ENCODE peak calls at places on chromosome 17, in four cellular contexts. One of them, this sample, is unnamed.
A peak's percentile ranks its signal among the peaks of the same experiment; 100 is the strongest.

GRCh38 chr17:9363440-9364350 is 211.9 kb downstream of the STX8 start:
- DNase-seq in GM12865: no peak
- DNase-seq in fibroblast of the aortic adventitia: no peak
- DNase-seq in activated CD8-positive, alpha-beta T cell treated with anti-CD3 and anti-CD28 coated beads for 36 hours: peak; percentile 52
- DNase-seq in this sample: no peak

GRCh38 chr17:45410144-45411091 is 22.3 kb downstream of the ARHGAP27 start:
- DNase-seq in GM12865: peak; percentile 81
- DNase-seq in fibroblast of the aortic adventitia: no peak
- DNase-seq in activated CD8-positive, alpha-beta T cell treated with anti-CD3 and anti-CD28 coated beads for 36 hours: peak; percentile 79
- DNase-seq in this sample: no peak

GRCh38 chr17:27649929-27650328 is 18.9 kb downstream of the LGALS9 start:
- DNase-seq in fibroblast of the aortic adventitia: no peak
- DNase-seq in activated CD8-positive, alpha-beta T cell treated with anti-CD3 and anti-CD28 coated beads for 36 hours: no peak
- DNase-seq in GM12865: no peak
- DNase-seq in this sample: no peak

GRCh38 chr17:29159286-29159860 is 20.8 kb downstream of the MYO18A start:
- DNase-seq in GM12865: no peak
- DNase-seq in activated CD8-positive, alpha-beta T cell treated with anti-CD3 and anti-CD28 coated beads for 36 hours: no peak
- DNase-seq in fibroblast of the aortic adventitia: no peak
- DNase-seq in this sample: no peak

GRCh38 chr17:31803494-31804213 is 55.4 kb downstream of the COPRS start:
- DNase-seq in GM12865: no peak
- DNase-seq in activated CD8-positive, alpha-beta T cell treated with anti-CD3 and anti-CD28 coated beads for 36 hours: no peak
- DNase-seq in fibroblast of the aortic adventitia: no peak
- DNase-seq in this sample: no peak

GRCh38 chr17:48293319-48294192 is 136.5 kb downstream of the SKAP1 start:
- DNase-seq in fibroblast of the aortic adventitia: no peak
- DNase-seq in GM12865: no peak
- DNase-seq in activated CD8-positive, alpha-beta T cell treated with anti-CD3 and anti-CD28 coated beads for 36 hours: no peak
- DNase-seq in this sample: peak; percentile 88

GRCh38 chr17:48240562-48241130 is 133.1 kb downstream of the SNX11 start:
- DNase-seq in fibroblast of the aortic adventitia: no peak
- DNase-seq in activated CD8-positive, alpha-beta T cell treated with anti-CD3 and anti-CD28 coated beads for 36 hours: no peak
- DNase-seq in GM12865: no peak
- DNase-seq in this sample: no peak

GRCh38 chr17:55926276-55926995 is 175.6 kb downstream of the PCTP start:
- DNase-seq in activated CD8-positive, alpha-beta T cell treated with anti-CD3 and anti-CD28 coated beads for 36 hours: no peak
- DNase-seq in GM12865: no peak
- DNase-seq in fibroblast of the aortic adventitia: no peak
- DNase-seq in this sample: no peak

GRCh38 chr17:77145635-77146632 is 5.2 kb downstream of the SEC14L1 start:
- DNase-seq in fibroblast of the aortic adventitia: peak; percentile 75
- DNase-seq in activated CD8-positive, alpha-beta T cell treated with anti-CD3 and anti-CD28 coated beads for 36 hours: peak; percentile 36
- DNase-seq in GM12865: peak; percentile 91
- DNase-seq in this sample: no peak

GRCh38 chr17:77644981-77645380 is 313.5 kb upstream of the TNRC6C start:
- DNase-seq in activated CD8-positive, alpha-beta T cell treated with anti-CD3 and anti-CD28 coated beads for 36 hours: peak; percentile 67
- DNase-seq in fibroblast of the aortic adventitia: no peak
- DNase-seq in GM12865: no peak
- DNase-seq in this sample: peak; percentile 91

GRCh38 chr17:2950846-2951245 is 112.6 kb downstream of the OR1D5 start:
- DNase-seq in fibroblast of the aortic adventitia: no peak
- DNase-seq in activated CD8-positive, alpha-beta T cell treated with anti-CD3 and anti-CD28 coated beads for 36 hours: no peak
- DNase-seq in GM12865: no peak
- DNase-seq in this sample: no peak

GRCh38 chr17:17132746-17133145 is 73.4 kb downstream of the PLD6 start:
- DNase-seq in GM12865: no peak
- DNase-seq in fibroblast of the aortic adventitia: no peak
- DNase-seq in activated CD8-positive, alpha-beta T cell treated with anti-CD3 and anti-CD28 coated beads for 36 hours: no peak
- DNase-seq in this sample: no peak

GRCh38 chr17:63295288-63295687 is 150.8 kb downstream of the CYB561 start:
- DNase-seq in fibroblast of the aortic adventitia: peak; percentile 61
- DNase-seq in activated CD8-positive, alpha-beta T cell treated with anti-CD3 and anti-CD28 coated beads for 36 hours: no peak
- DNase-seq in GM12865: no peak
- DNase-seq in this sample: no peak

GRCh38 chr17:21209511-21210175 is 4.3 kb downstream of the TMEM11 start:
- DNase-seq in GM12865: no peak
- DNase-seq in fibroblast of the aortic adventitia: no peak
- DNase-seq in activated CD8-positive, alpha-beta T cell treated with anti-CD3 and anti-CD28 coated beads for 36 hours: no peak
- DNase-seq in this sample: no peak

GRCh38 chr17:69448431-69449102 is 34.1 kb downstream of the MAP2K6 start:
- DNase-seq in GM12865: no peak
- DNase-seq in fibroblast of the aortic adventitia: no peak
- DNase-seq in activated CD8-positive, alpha-beta T cell treated with anti-CD3 and anti-CD28 coated beads for 36 hours: no peak
- DNase-seq in this sample: no peak

GRCh38 chr17:47072881-47073280 is 93.8 kb upstream of the RPRML start:
- DNase-seq in activated CD8-positive, alpha-beta T cell treated with anti-CD3 and anti-CD28 coated beads for 36 hours: no peak
- DNase-seq in fibroblast of the aortic adventitia: no peak
- DNase-seq in GM12865: no peak
- DNase-seq in this sample: peak; percentile 64

GRCh38 chr17:18960803-18961511 is 9.0 kb downstream of the SLC5A10 start:
- DNase-seq in activated CD8-positive, alpha-beta T cell treated with anti-CD3 and anti-CD28 coated beads for 36 hours: peak; percentile 90
- DNase-seq in GM12865: peak; percentile 88
- DNase-seq in fibroblast of the aortic adventitia: peak; percentile 71
- DNase-seq in this sample: peak; percentile 81

GRCh38 chr17:77729587-77729986 is 228.9 kb upstream of the TNRC6C start:
- DNase-seq in fibroblast of the aortic adventitia: no peak
- DNase-seq in activated CD8-positive, alpha-beta T cell treated with anti-CD3 and anti-CD28 coated beads for 36 hours: no peak
- DNase-seq in GM12865: no peak
- DNase-seq in this sample: no peak

GRCh38 chr17:36597229-36597628 is 4.2 kb upstream of the MRM1 start:
- DNase-seq in fibroblast of the aortic adventitia: no peak
- DNase-seq in activated CD8-positive, alpha-beta T cell treated with anti-CD3 and anti-CD28 coated beads for 36 hours: no peak
- DNase-seq in GM12865: no peak
- DNase-seq in this sample: no peak

GRCh38 chr17:77528516-77529327 is 388.0 kb downstream of the SEC14L1 start:
- DNase-seq in activated CD8-positive, alpha-beta T cell treated with anti-CD3 and anti-CD28 coated beads for 36 hours: peak; percentile 66
- DNase-seq in GM12865: no peak
- DNase-seq in fibroblast of the aortic adventitia: no peak
- DNase-seq in this sample: peak; percentile 94

GRCh38 chr17:78316867-78317816 is 42.7 kb downstream of the SOCS3 start:
- DNase-seq in fibroblast of the aortic adventitia: peak; percentile 45
- DNase-seq in activated CD8-positive, alpha-beta T cell treated with anti-CD3 and anti-CD28 coated beads for 36 hours: no peak
- DNase-seq in GM12865: no peak
- DNase-seq in this sample: peak; percentile 68

GRCh38 chr17:3834811-3835210 is 11.2 kb downstream of the NCBP3 start:
- DNase-seq in GM12865: no peak
- DNase-seq in fibroblast of the aortic adventitia: no peak
- DNase-seq in activated CD8-positive, alpha-beta T cell treated with anti-CD3 and anti-CD28 coated beads for 36 hours: no peak
- DNase-seq in this sample: no peak

GRCh38 chr17:64411999-64412771 is 21.5 kb upstream of the PECAM1 start:
- DNase-seq in activated CD8-positive, alpha-beta T cell treated with anti-CD3 and anti-CD28 coated beads for 36 hours: no peak
- DNase-seq in fibroblast of the aortic adventitia: peak; percentile 24
- DNase-seq in GM12865: no peak
- DNase-seq in this sample: peak; percentile 85

GRCh38 chr17:32491371-32492280 is 4.8 kb downstream of the CDK5R1 start:
- DNase-seq in GM12865: peak; percentile 42
- DNase-seq in fibroblast of the aortic adventitia: no peak
- DNase-seq in activated CD8-positive, alpha-beta T cell treated with anti-CD3 and anti-CD28 coated beads for 36 hours: peak; percentile 74
- DNase-seq in this sample: peak; percentile 90

GRCh38 chr17:50129303-50129945 is 536 bp downstream of the SAMD14 start:
- DNase-seq in fibroblast of the aortic adventitia: no peak
- DNase-seq in GM12865: peak; percentile 60
- DNase-seq in activated CD8-positive, alpha-beta T cell treated with anti-CD3 and anti-CD28 coated beads for 36 hours: peak; percentile 61
- DNase-seq in this sample: peak; percentile 83

GRCh38 chr17:73782231-73782630 is 138.0 kb upstream of the SDK2 start:
- DNase-seq in activated CD8-positive, alpha-beta T cell treated with anti-CD3 and anti-CD28 coated beads for 36 hours: no peak
- DNase-seq in fibroblast of the aortic adventitia: no peak
- DNase-seq in GM12865: no peak
- DNase-seq in this sample: no peak

GRCh38 chr17:36001862-36002603 is 680 bp upstream of the CCL15 start:
- DNase-seq in activated CD8-positive, alpha-beta T cell treated with anti-CD3 and anti-CD28 coated beads for 36 hours: no peak
- DNase-seq in fibroblast of the aortic adventitia: no peak
- DNase-seq in GM12865: no peak
- DNase-seq in this sample: peak; percentile 74

GRCh38 chr17:29158515-29159275 is 21.5 kb downstream of the MYO18A start:
- DNase-seq in GM12865: no peak
- DNase-seq in fibroblast of the aortic adventitia: peak; percentile 70
- DNase-seq in activated CD8-positive, alpha-beta T cell treated with anti-CD3 and anti-CD28 coated beads for 36 hours: no peak
- DNase-seq in this sample: no peak

GRCh38 chr17:15398291-15398690 is 56.9 kb upstream of the TEKT3 start:
- DNase-seq in GM12865: no peak
- DNase-seq in activated CD8-positive, alpha-beta T cell treated with anti-CD3 and anti-CD28 coated beads for 36 hours: no peak
- DNase-seq in fibroblast of the aortic adventitia: peak; percentile 42
- DNase-seq in this sample: no peak

GRCh38 chr17:27442702-27443101 is 13.5 kb upstream of the KSR1 start:
- DNase-seq in fibroblast of the aortic adventitia: no peak
- DNase-seq in activated CD8-positive, alpha-beta T cell treated with anti-CD3 and anti-CD28 coated beads for 36 hours: no peak
- DNase-seq in GM12865: no peak
- DNase-seq in this sample: no peak

DNA sequence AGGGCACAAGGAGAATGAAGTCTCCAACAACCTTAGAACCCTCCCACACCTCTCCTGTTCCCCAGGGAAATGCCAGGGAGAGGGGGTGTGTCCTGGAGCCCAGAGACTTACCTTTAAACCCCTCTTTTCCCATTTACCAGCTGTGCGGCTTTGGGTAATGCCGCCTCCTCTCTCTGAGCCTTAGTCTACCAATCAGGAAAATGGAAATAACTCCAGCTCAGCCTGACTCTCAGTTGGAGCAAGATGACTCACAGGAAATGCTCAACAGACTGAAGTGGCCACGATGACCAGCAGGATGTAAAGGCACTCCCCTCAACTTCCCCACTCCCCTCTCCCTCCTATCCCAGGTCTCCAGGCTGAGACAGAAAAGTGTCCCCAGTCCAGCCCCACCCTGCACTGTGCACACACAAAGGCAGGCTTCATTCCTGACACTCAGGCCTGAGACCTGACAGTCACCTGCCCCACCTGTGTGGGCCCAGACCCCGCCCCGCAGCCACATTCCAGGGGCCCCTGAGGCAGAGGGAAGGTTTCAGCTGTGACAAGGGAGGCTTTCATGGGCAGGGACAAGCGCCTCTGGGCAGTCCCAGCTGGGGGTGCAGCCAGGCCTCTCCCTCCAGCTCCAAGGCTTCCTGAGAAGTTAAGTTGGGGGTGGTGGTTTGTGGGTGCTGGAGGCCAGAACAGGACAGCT is 3.0 kb upstream of the KRT15 start:
- DNase-seq in GM12865: no peak
- DNase-seq in fibroblast of the aortic adventitia: peak; percentile 74
- DNase-seq in activated CD8-positive, alpha-beta T cell treated with anti-CD3 and anti-CD28 coated beads for 36 hours: no peak
- DNase-seq in this sample: no peak
- TF ChIP-seq CTCF in GM12865: no peak
- TF ChIP-seq CTCF in fibroblast of the aortic adventitia: no peak
- TF ChIP-seq CTCF in activated CD8-positive, alpha-beta T cell treated with anti-CD3 and anti-CD28 coated beads for 36 hours: no peak
- TF ChIP-seq CTCF in this sample: no peak

GRCh38 chr17:34024303-34025178 is 230.5 kb upstream of the CCL2 start:
- DNase-seq in activated CD8-positive, alpha-beta T cell treated with anti-CD3 and anti-CD28 coated beads for 36 hours: no peak
- DNase-seq in GM12865: no peak
- DNase-seq in fibroblast of the aortic adventitia: no peak
- DNase-seq in this sample: peak; percentile 14

DNA sequence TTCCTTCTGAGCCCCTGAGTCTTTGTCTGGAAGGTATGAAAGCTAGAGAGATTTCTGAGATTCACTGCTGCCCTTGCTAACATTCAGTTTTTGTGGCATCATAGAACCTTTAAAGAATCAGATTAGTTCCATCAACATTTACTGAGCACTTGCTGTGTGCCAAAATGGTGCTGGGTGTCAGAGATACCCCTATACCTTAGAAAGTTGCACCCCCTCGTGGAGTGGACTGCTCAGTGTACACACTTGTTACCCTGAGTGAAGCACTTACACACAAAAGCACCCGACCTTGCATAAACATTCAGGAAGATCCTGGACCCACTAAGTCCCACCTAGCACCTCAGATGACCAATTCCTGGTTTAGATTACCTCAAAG is 229.9 kb upstream of the CCL2 start:
- DNase-seq in fibroblast of the aortic adventitia: no peak
- DNase-seq in activated CD8-positive, alpha-beta T cell treated with anti-CD3 and anti-CD28 coated beads for 36 hours: no peak
- DNase-seq in GM12865: peak; percentile 15
- DNase-seq in this sample: peak; percentile 61
- TF ChIP-seq CTCF in fibroblast of the aortic adventitia: no peak
- TF ChIP-seq CTCF in activated CD8-positive, alpha-beta T cell treated with anti-CD3 and anti-CD28 coated beads for 36 hours: no peak
- TF ChIP-seq CTCF in GM12865: peak; percentile 1
- TF ChIP-seq CTCF in this sample: peak; percentile 43

DNA sequence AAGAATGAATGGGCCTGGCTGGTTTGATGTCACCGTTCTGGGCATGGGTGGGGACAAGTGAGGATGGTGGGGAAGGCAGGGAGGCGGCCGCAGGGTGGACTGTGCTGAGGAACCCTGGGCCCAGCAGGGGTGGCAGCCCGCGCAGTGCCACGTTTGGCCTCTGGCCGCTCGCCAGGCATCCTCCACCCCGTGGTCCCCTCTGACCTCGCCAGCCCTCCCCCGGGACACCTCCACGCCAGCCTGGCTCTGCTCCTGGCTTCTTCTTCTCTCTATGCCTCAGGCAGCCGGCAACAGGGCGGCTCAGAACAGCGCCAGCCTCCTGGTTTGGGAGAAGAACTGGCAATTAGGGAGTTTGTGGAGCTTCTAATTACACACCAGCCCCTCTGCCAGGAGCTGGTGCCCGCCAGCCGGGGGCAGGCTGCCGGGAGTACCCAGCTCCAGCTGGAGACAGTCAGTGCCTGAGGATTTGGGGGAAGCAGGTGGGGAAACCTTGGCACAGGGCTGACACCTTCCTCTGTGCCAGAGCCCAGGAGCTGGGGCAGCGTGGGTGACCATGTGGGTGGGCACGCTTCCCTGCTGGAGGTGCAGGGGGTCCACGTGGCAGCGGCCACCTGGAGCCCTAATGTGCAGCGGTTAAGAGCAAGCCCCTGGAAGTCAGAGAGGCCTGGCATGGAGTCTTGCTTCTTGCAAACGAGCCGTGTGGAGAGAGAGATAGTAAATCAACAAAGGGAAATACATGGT is 6.4 kb upstream of the SERPINF1 start:
- DNase-seq in GM12865: no peak
- DNase-seq in fibroblast of the aortic adventitia: no peak
- DNase-seq in activated CD8-positive, alpha-beta T cell treated with anti-CD3 and anti-CD28 coated beads for 36 hours: no peak
- DNase-seq in this sample: no peak
- TF ChIP-seq CTCF in GM12865: no peak
- TF ChIP-seq CTCF in fibroblast of the aortic adventitia: no peak
- TF ChIP-seq CTCF in activated CD8-positive, alpha-beta T cell treated with anti-CD3 and anti-CD28 coated beads for 36 hours: no peak
- TF ChIP-seq CTCF in this sample: no peak

DNA sequence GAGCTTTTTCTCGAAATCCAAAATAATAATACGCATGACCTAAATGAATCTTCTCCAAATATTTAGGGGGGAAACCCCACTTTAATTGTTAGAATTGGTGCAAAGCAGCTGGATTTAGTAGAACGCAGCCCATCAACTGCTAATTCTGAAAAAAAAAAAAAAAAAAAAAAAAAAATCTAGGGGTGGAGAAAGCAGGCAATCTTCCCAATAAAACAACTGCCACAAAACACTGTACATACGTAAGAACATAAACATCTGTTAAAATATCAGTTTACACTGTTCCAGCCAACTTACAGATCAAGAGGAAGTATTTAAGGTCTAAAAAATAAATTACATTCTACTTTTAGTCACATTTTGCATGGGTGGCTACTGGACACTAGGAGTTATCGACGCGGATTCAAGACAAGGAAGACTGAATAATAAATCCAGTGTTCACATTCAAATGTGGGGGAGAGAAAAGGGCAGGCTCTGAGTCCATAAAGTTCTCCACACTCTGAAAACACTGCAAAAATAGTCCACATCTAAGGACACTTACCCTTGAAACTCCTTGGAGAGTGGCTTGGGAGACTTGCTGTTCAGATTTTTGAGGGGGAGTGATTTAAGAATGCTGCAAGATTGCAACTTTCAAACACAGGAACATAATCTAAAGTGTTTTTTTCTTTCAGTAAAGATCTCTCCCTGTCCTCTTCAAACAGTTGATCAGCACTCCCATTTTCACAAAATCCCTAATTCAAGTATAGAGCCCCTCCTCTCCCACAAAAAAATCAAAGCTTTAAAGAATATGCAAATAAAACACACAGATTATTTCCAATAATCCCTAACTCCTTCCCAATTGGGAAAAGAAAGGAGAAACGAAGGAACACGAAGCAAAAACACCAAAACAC is 1.3 kb downstream of the APPBP2 start:
- DNase-seq in fibroblast of the aortic adventitia: peak; percentile 23
- DNase-seq in GM12865: no peak
- DNase-seq in activated CD8-positive, alpha-beta T cell treated with anti-CD3 and anti-CD28 coated beads for 36 hours: no peak
- DNase-seq in this sample: no peak
- TF ChIP-seq CTCF in fibroblast of the aortic adventitia: no peak
- TF ChIP-seq CTCF in GM12865: no peak
- TF ChIP-seq CTCF in activated CD8-positive, alpha-beta T cell treated with anti-CD3 and anti-CD28 coated beads for 36 hours: no peak
- TF ChIP-seq CTCF in this sample: no peak